ENCODE peak calls at places on chromosomes 1 and 21, in ten cellular contexts. L is ovary, F is PC-9, Z is esophagus muscularis mucosa, J is SK-N-SH, D is Panc1, C is prostate gland, H is heart right ventricle, G is neural progenitor cell, M is body of pancreas. W is an unnamed sample. For H3K4me1, the result is how much of the 10 kb centered on the place peaks cover.

GRCh38 chr1:198880818-198881597 is 242.2 kb downstream of the PTPRC start:
- DNase-seq in L (no peak), F (peak), Z (no peak), J (no peak), D (peak), C (no peak), H (no peak), G (no peak), M (no peak), W (no peak)

GRCh38 chr1:145708063-145708462 is 895 bp upstream of the PDZK1 start:
- DNase-seq in L (no peak), F (no peak), Z (no peak), J (peak), D (no peak), C (no peak), H (no peak), G (peak), M (no peak), W (no peak)

GRCh38 chr1:108590947-108591346 is 31.0 kb downstream of the EEIG2 start:
- DNase-seq in L (no peak), F (peak), Z (no peak), J (no peak), D (no peak), C (no peak), H (no peak), G (no peak), M (no peak), W (no peak)

GRCh38 chr1:7265771-7266371 is 480.6 kb downstream of the CAMTA1 start:
- DNase-seq in L (no peak), F (no peak), Z (peak), J (peak), D (peak), C (no peak), H (no peak), G (no peak), M (peak), W (peak)

GRCh38 chr21:43933680-43934079 is 68.7 kb downstream of the AGPAT3 start:
- DNase-seq in L (no peak), F (no peak), Z (no peak), J (no peak), D (no peak), C (no peak), H (no peak), G (no peak), M (no peak), W (peak)

GRCh38 chr1:12469493-12469892 is 148.5 kb downstream of the DHRS3 start:
- DNase-seq in L (no peak), F (no peak), Z (no peak), J (no peak), D (no peak), C (no peak), H (no peak), G (no peak), M (peak), W (no peak)

GRCh38 chr1:224182057-224182865 is 779 bp upstream of the DEGS1 start:
- DNase-seq in L (no peak), F (peak), Z (no peak), J (no peak), D (no peak), C (no peak), H (no peak), G (no peak), M (no peak), W (peak)

GRCh38 chr1:960371-961131 is at the start of gene KLHL17:
- DNase-seq in L (peak), F (no peak), Z (no peak), J (peak), D (no peak), C (peak), H (peak), G (peak), M (peak), W (peak)

GRCh38 chr1:169931795-169932195 is 38.1 kb upstream of the SCYL3 start:
- DNase-seq in L (no peak), F (no peak), Z (no peak), J (no peak), D (no peak), C (no peak), H (no peak), G (no peak), M (no peak), W (no peak)

GRCh38 chr1:172532700-172533510 is at the start of gene SUCO:
- DNase-seq in L (peak), F (peak), Z (peak), J (peak), D (peak), C (peak), H (peak), G (peak), M (peak), W (peak)
- TF ChIP-seq CTCF in L (no peak), F (no peak), Z (no peak), J (no peak), D (no peak), C (peak), H (no peak), G (peak), M (no peak), W (no peak)

DNA sequence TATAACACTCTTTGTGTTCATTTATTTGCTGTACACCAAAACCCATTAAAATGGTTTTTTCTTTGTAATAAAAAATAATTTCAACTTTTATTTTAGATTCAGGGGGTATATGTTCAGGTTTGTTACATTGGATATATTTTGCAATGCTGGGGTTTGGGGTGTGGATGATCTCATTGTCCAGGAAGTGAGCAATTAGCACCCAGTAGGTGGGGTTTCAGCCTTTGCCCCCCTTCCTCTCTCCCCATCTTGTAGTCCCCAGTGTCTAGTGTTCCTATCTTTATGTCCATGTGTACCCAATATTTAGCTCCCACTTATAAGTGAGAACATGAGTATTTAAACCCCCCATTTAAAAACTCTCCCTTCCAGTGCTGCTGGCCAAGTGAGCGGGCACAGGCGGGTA is 184.6 kb downstream of the RHOU start:
- DNase-seq in L (no peak), F (no peak), Z (no peak), J (no peak), D (no peak), C (no peak), H (no peak), G (no peak), M (no peak), W (no peak)
- H3K4me1 ChIP-seq in L (under half), F (under half), Z (under half), J (under half), D (under half), C (under half), H (under half), G (under half), M (under half), W (under half)

DNA sequence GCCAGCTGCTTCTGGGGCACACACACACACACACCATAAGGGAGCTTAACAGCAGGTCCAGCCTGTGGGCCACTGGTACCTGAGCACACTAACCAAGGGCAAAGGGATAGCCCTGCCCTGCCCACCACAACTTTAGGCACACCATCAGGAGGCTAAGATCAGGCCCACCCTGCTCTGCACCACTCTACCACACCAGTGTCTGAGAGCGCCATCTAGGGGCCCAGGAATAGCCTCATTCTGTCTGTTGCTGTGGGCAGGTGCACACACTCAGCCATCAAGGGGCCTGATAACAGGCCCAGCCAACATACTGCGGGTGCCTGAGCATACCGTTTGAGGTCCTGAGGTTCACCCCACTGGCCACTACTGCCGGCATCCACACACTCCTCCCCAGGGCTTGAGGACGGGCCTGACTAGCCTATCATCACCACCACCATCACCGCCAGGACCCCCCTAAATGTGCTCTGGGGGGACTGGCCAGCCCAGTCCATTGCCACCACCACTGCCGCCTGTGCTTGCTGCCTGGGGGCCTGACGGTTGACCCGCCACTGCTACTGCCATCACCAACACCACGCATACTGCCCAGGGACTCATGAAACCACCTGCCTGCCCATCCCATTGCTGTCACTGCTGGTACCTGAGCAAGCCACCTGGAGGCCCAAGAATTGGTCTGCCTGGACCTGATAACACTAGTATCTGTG is 31.3 kb downstream of the NSL1 start:
- DNase-seq in L (no peak), F (no peak), Z (no peak), J (no peak), D (no peak), C (no peak), H (no peak), G (peak), M (no peak), W (peak)
- TF ChIP-seq CTCF in L (no peak), F (peak), Z (no peak), J (peak), D (peak), C (no peak), H (peak), G (peak), M (no peak), W (peak)

DNA sequence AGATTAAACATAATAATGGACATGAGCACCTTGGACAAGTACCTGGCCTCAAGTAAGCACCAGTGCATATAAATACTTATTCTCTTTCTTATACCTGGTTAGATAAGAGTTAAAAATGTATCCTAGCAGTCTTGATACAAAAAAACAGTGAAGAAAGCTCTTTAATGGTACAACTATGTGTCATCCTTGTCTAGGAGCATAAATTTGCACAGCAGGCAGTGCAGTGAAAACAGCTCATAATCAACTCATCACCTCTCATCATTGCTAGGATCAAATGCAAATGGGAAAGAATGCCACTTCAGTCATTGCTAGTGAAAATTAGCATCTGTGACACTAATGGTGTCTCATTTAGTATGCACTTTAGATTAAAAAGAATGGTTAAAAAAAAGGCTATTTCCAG is 7.6 kb downstream of the SAMSN1 start:
- DNase-seq in L (no peak), F (no peak), Z (no peak), J (no peak), D (no peak), C (no peak), H (no peak), G (no peak), M (no peak), W (no peak)
- H3K4me1 ChIP-seq in L (under half), F (under half), Z (under half), J (under half), D (under half), C (under half), H (under half), G (under half), M (under half), W (under half)

GRCh38 chr1:211648980-211649934 is 26.2 kb downstream of the NEK2 start:
- DNase-seq in L (peak), F (no peak), Z (no peak), J (peak), D (no peak), C (peak), H (no peak), G (no peak), M (peak), W (peak)
- TF ChIP-seq CTCF in L (peak), F (peak), Z (no peak), J (peak), D (no peak), C (peak), H (peak), G (no peak), M (peak), W (peak)

GRCh38 chr1:226776975-226777374 is 37.9 kb upstream of the ITPKB start:
- DNase-seq in L (no peak), F (no peak), Z (no peak), J (no peak), D (no peak), C (no peak), H (no peak), G (no peak), M (no peak), W (no peak)

GRCh38 chr1:226781937-226782609 is 43.0 kb upstream of the ITPKB start:
- DNase-seq in L (no peak), F (no peak), Z (no peak), J (no peak), D (no peak), C (no peak), H (no peak), G (no peak), M (no peak), W (no peak)

GRCh38 chr1:226776066-226776465 is 37.0 kb upstream of the ITPKB start:
- DNase-seq in L (no peak), F (no peak), Z (no peak), J (no peak), D (no peak), C (no peak), H (no peak), G (no peak), M (no peak), W (no peak)

GRCh38 chr1:226778657-226779058 is 39.6 kb upstream of the ITPKB start:
- DNase-seq in L (no peak), F (no peak), Z (no peak), J (no peak), D (peak), C (peak), H (peak), G (no peak), M (no peak), W (no peak)

DNA sequence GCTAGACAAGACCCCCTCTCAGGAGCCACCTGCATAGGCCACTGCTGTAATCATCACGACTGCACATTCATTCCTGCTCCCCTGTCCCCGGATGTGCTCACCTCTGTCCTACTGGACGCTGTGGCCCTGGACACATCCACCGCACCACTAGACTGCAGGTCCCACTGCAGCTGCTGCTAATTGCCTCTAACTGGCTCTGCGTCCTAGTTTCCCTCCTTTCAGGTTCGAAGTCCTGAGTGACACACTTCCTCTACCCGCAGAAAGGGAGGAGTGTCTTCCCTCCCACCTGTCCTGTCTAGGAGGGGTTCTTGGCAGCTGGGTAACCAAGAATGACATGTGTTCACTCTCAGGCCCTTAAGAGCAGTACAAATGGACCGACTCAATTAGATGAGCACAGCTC is 40.5 kb upstream of the ITPKB start:
- DNase-seq in L (no peak), F (no peak), Z (no peak), J (no peak), D (no peak), C (no peak), H (no peak), G (no peak), M (no peak), W (peak)
- H3K4me1 ChIP-seq in L (under half), F (under half), Z (under half), J (under half), D (under half), C (under half), H (under half), G (under half), M (under half), W (under half)

DNA sequence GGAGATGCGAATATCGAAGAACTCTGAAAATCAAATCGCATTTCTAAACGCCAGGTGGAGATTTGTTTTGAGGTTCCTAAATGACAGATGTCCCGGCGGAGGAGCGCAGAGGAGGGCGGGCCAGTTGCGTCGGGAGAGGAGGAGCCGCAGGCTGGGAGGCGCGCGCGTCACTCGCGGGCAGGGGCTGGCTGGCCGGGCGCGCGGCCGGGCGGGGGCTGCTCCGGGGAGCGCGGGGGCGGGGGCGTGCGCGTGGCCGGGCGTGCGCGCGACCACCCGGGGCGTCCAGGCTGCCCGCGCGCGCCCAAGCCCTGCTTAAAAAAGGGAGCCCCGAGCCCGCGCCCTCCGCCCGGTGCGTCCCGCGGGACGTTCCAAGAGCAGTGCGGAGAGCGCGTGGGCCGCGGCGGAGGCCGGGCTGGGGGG is 47.3 kb downstream of the H3-3A start:
- DNase-seq in L (peak), F (peak), Z (peak), J (peak), D (no peak), C (peak), H (peak), G (peak), M (peak), W (peak)
- TF ChIP-seq CTCF in L (no peak), F (no peak), Z (no peak), J (no peak), D (no peak), C (peak), H (no peak), G (no peak), M (peak), W (no peak)

DNA sequence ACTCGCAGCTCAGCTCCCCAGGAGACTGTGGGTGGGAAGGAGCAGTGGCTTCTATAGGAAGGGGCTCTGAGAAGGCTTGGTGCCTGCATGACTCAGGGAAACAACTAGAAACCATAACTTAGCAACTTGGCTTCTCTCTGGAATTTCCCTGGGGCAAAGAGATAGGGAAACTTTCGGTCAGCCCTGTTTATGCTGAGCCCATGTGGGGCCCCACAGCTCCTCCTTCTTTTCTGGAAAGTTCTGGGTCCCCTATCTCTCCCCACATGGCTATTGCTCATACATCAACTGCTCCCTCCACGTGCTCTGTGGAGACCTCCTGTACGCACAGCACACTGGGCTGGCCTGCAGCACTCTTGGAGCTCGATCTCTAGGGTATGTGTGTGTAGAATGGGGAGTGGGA is 39.3 kb downstream of the PLEKHA6 start:
- DNase-seq in L (no peak), F (peak), Z (no peak), J (no peak), D (no peak), C (no peak), H (no peak), G (no peak), M (no peak), W (no peak)
- H3K4me1 ChIP-seq in L (under half), F (half or more), Z (under half), J (half or more), D (under half), C (under half), H (under half), G (under half), M (under half), W (under half)

GRCh38 chr1:67144696-67145095 is 9.9 kb upstream of the C1orf141 start:
- DNase-seq in L (no peak), F (no peak), Z (no peak), J (peak), D (no peak), C (no peak), H (no peak), G (no peak), M (no peak), W (no peak)
- TF ChIP-seq CTCF in L (no peak), F (peak), Z (peak), J (peak), D (peak), C (no peak), H (no peak), G (peak), M (no peak), W (no peak)

W was measured in mucosa of descending colon.